ENCODE peak calls at places on chromosome 16, in eight cellular contexts. I, L, Y, S, V, M, J and G are unnamed samples.

GRCh38 chr16:2467301-2468141 is 3.6 kb upstream of the NTN3 start:
- DNase-seq in S (peak), L (peak), I (peak), Y (no peak), V (peak), J (peak), M (peak), G (no peak)

GRCh38 chr16:16010194-16010593 is 60.8 kb downstream of the ABCC1 start:
- DNase-seq in I (no peak), V (no peak), J (no peak), M (no peak), S (no peak), Y (no peak), L (no peak), G (no peak)

GRCh38 chr16:69187387-69187890 is 475 bp downstream of the SNTB2 start:
- DNase-seq in L (peak), J (no peak), S (peak), Y (no peak), M (peak), V (no peak), I (peak), G (no peak)

GRCh38 chr16:25027781-25028180 is 12.6 kb upstream of the ARHGAP17 start:
- DNase-seq in V (no peak), M (no peak), L (no peak), I (no peak), Y (no peak), J (no peak), S (no peak), G (no peak)

GRCh38 chr16:63312343-63312742 is 1276.1 kb upstream of the CDH8 start:
- DNase-seq in I (no peak), Y (no peak), J (no peak), L (no peak), V (no peak), S (no peak), M (no peak), G (no peak)

GRCh38 chr16:1950559-1950958 is 3.9 kb downstream of the RPL3L start:
- DNase-seq in V (no peak), J (no peak), Y (no peak), L (no peak), I (no peak), M (peak), S (no peak), G (no peak)

GRCh38 chr16:12111223-12111622 is 134.7 kb downstream of the SNX29 start:
- DNase-seq in S (no peak), M (no peak), L (no peak), I (no peak), V (no peak), J (no peak), Y (no peak), G (no peak)

GRCh38 chr16:84416407-84417321 is 48.3 kb downstream of the ATP2C2 start:
- DNase-seq in M (no peak), L (no peak), Y (no peak), V (no peak), J (no peak), S (no peak), I (no peak), G (no peak)

GRCh38 chr16:29649560-29650494 is 13.2 kb upstream of the SPN start:
- DNase-seq in V (no peak), L (no peak), M (no peak), S (no peak), J (no peak), I (no peak), Y (no peak), G (no peak)

GRCh38 chr16:10202650-10203049 is 20.4 kb upstream of the GRIN2A start:
- DNase-seq in J (no peak), Y (no peak), V (no peak), I (no peak), L (no peak), S (no peak), M (no peak), G (no peak)

GRCh38 chr16:59487067-59487466 is 753.0 kb upstream of the GOT2 start:
- DNase-seq in S (no peak), Y (no peak), V (no peak), L (no peak), M (no peak), J (no peak), I (no peak), G (no peak)

GRCh38 chr16:8899709-8900317 is 17.7 kb downstream of the LITAFD start:
- DNase-seq in M (no peak), Y (no peak), L (no peak), J (no peak), V (no peak), I (no peak), S (no peak), G (no peak)

GRCh38 chr16:46629331-46629843 is 8.2 kb upstream of the SHCBP1 start:
- DNase-seq in S (no peak), V (peak), M (no peak), I (peak), J (peak), Y (no peak), L (no peak), G (no peak)

GRCh38 chr16:50006954-50007353 is 18.1 kb upstream of the CNEP1R1 start:
- DNase-seq in L (no peak), I (no peak), J (no peak), V (no peak), S (no peak), M (no peak), Y (no peak), G (no peak)

GRCh38 chr16:80107900-80108299 is 432.9 kb upstream of the DYNLRB2 start:
- DNase-seq in J (no peak), Y (no peak), S (no peak), I (no peak), L (no peak), V (peak), M (no peak), G (no peak)

DNA sequence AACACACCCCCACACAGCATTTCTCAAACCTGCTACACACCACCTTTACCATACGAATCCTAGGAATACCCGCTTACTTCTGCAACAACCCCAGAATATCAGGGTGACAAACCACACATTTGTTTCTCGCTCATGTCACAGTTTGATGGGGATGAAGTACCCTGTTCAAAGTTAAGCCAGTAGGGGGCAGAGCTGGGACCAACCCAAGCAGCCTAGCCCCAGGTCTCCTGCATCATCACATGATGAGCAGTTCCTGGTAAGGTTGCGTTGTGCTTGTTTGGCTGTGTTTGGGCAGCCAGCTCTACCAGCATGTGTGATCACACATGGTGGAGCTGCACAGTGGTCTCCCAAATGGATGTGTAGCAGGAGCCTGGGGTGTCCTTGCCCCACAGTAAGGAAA is 103.6 kb upstream of the C16orf82 start:
- DNase-seq in M (no peak), J (peak), L (no peak), S (no peak), V (peak), I (peak), Y (no peak), G (no peak)
- TF ChIP-seq CTCF in M (no peak), J (peak), L (no peak), S (no peak), V (peak), I (peak), Y (no peak), G (no peak)

GRCh38 chr16:22814330-22815105 is 556 bp downstream of the HS3ST2 start:
- DNase-seq in S (no peak), I (no peak), Y (no peak), M (peak), V (no peak), J (no peak), L (no peak), G (no peak)

GRCh38 chr16:22816475-22816874 is 2.5 kb downstream of the HS3ST2 start:
- DNase-seq in V (peak), I (no peak), L (no peak), Y (peak), S (no peak), M (no peak), J (no peak), G (no peak)

GRCh38 chr16:22815863-22816262 is 1.9 kb downstream of the HS3ST2 start:
- DNase-seq in Y (no peak), V (no peak), L (no peak), S (no peak), M (no peak), J (no peak), I (no peak), G (no peak)

GRCh38 chr16:22813223-22813945 is 578 bp upstream of the HS3ST2 start:
- DNase-seq in I (peak), S (no peak), Y (peak), M (peak), L (peak), J (peak), V (peak), G (no peak)

DNA sequence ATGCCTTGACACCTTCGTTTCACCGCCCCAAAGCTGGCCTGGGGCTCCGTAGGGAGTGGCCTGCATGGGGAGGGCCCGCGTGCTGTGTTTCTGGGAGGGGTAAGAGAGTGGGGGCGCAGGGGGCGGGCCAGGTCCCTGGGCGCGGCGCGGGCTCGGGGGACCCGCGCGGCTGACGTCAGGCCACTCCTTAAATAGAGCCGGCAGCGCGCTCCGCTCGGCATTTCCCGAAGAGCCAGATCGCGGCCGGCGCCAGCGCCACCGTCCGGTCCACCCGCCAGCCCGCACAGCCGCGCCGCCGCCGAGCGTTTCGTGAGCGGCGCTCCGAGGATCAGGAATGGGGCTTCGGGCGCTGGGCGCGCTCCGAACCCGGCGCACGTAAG is at the start of gene HS3ST2:
- DNase-seq in M (peak), J (no peak), V (peak), S (no peak), Y (no peak), I (peak), L (peak), G (no peak)
- TF ChIP-seq CTCF in M (no peak), J (no peak), V (no peak), S (no peak), Y (no peak), I (no peak), L (no peak), G (no peak)

GRCh38 chr16:88771294-88771772 is 13.7 kb downstream of the PIEZO1 start:
- DNase-seq in L (no peak), M (peak), S (no peak), V (no peak), J (no peak), I (no peak), Y (no peak), G (no peak)
- TF ChIP-seq CTCF in L (no peak), M (no peak), S (no peak), V (no peak), J (no peak), I (no peak), Y (no peak), G (no peak)

DNA sequence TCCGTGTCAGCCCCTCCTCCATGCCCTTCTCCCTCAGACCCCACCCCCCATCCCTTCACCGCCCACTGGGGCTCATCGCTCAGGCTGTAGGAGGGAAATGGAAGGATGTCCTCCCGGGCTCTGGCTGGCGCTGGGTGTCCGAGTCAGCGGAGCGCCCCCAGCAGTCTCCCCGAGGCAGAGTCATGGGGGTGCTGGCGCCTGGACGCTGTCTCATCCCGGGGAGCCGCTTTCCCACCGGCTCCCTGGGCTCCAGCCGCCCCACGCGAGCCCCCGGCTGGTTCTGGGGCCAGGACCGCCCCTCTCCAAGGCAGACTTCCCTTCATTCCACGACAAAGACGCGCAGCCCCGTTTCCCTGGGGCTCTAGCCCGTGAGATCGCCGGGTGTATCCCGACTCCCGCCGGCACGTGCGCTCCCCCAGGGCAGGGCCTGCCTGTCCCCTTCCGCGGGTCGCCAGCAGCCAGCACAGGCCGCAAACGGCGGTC is 398 bp upstream of the ANTKMT start:
- DNase-seq in I (peak), L (no peak), S (no peak), J (peak), Y (no peak), M (no peak), V (peak), G (no peak)
- TF ChIP-seq CTCF in I (peak), L (no peak), S (no peak), J (peak), Y (peak), M (no peak), V (peak), G (no peak)

DNA sequence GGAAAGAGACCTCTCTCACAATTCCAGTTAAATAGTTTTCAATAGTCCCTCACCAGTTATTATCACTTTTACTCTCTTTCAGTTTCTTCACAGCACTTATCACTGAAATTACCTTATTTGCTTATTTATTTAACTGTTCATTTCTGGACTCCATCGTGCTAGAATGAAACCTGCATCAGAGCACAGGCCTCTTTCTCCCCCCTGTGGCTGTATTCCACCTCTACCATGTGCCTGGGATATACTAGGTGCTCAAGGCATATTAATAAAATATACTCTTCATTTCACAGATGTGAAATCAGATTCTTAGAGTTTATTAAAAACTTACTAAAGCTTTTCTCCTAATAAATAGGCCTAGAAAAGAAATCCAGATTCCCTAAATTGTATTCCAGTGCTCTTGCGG is 308.9 kb upstream of the MON1B start:
- DNase-seq in I (no peak), S (no peak), M (no peak), Y (no peak), V (peak), J (no peak), L (no peak), G (no peak)
- TF ChIP-seq CTCF in I (no peak), S (no peak), M (no peak), Y (peak), V (peak), J (no peak), L (peak), G (no peak)

GRCh38 chr16:53486230-53486629 is 16.8 kb downstream of the AKTIP start:
- DNase-seq in L (no peak), J (no peak), V (no peak), Y (no peak), M (no peak), S (no peak), I (no peak), G (no peak)

GRCh38 chr16:53484542-53484941 is 18.5 kb downstream of the AKTIP start:
- DNase-seq in V (no peak), Y (no peak), S (no peak), I (no peak), L (no peak), M (no peak), J (no peak), G (no peak)

GRCh38 chr16:53478965-53479364 is 24.0 kb downstream of the AKTIP start:
- DNase-seq in Y (no peak), V (no peak), J (no peak), M (no peak), I (no peak), L (no peak), S (no peak), G (no peak)

GRCh38 chr16:53480394-53480793 is 22.6 kb downstream of the AKTIP start:
- DNase-seq in M (no peak), L (no peak), I (no peak), V (no peak), Y (no peak), S (no peak), J (no peak), G (no peak)

DNA sequence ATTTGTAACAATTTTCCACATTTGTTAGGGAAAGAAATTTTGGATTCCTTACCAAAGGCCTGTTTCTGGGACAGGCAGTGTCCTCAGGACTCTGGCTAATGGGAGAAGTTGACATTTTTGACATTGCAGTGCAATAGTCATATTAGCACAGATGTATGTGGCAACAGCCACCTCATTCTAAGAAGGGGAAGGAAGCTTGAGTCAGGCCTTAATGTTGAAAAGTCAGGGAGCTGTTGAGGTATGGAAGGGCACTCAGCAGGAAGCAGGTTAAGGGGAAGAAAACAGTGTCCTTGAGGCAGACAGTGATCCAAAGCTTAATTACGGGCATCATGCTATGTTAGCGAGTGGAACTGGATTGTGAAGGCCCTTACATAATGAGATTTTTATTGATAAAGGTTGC is 20.9 kb downstream of the AKTIP start:
- DNase-seq in V (no peak), S (no peak), I (peak), J (no peak), L (no peak), Y (no peak), M (no peak), G (no peak)
- TF ChIP-seq CTCF in V (no peak), S (no peak), I (no peak), J (no peak), L (no peak), Y (no peak), M (no peak), G (no peak)

GRCh38 chr16:87671221-87671620 is 68.9 kb downstream of the JPH3 start:
- DNase-seq in I (no peak), M (no peak), L (no peak), S (no peak), J (no peak), V (no peak), Y (no peak), G (no peak)
- TF ChIP-seq CTCF in I (no peak), M (no peak), L (no peak), S (no peak), J (no peak), V (no peak), Y (no peak), G (no peak)

GRCh38 chr16:66026211-66026610 is 340.3 kb upstream of the CDH5 start:
- DNase-seq in I (peak), S (no peak), Y (no peak), V (peak), M (no peak), L (peak), J (no peak), G (no peak)
- TF ChIP-seq CTCF in I (peak), S (no peak), Y (peak), V (peak), M (no peak), L (peak), J (peak), G (no peak)

GRCh38 chr16:4682616-4683254 is 10.6 kb upstream of the NUDT16L1 start:
- DNase-seq in J (no peak), V (peak), M (peak), Y (no peak), S (no peak), I (peak), L (peak), G (no peak)
- TF ChIP-seq CTCF in J (peak), V (peak), M (no peak), Y (peak), S (no peak), I (peak), L (peak), G (no peak)